ENCODE peak calls at places on chromosome 16, in five cellular contexts. One of them, this sample, is unnamed.
A peak's percentile ranks its signal among the peaks of the same experiment; 100 is the strongest.

GRCh38 chr16:4314532-4315184 is 1.2 kb upstream of the GLIS2 start:
- DNase-seq in prostate gland: no peak
- DNase-seq in effector memory CD4-positive, alpha-beta T cell: no peak
- DNase-seq in pancreas: peak; percentile 67
- DNase-seq in esophagus squamous epithelium: no peak
- DNase-seq in this sample: no peak

GRCh38 chr16:53546988-53547391 is 44.0 kb upstream of the AKTIP start:
- DNase-seq in prostate gland: no peak
- DNase-seq in effector memory CD4-positive, alpha-beta T cell: no peak
- DNase-seq in pancreas: no peak
- DNase-seq in esophagus squamous epithelium: no peak
- DNase-seq in this sample: no peak

GRCh38 chr16:55494994-55495421 is 13.9 kb upstream of the LPCAT2 start:
- DNase-seq in prostate gland: no peak
- DNase-seq in effector memory CD4-positive, alpha-beta T cell: no peak
- DNase-seq in pancreas: no peak
- DNase-seq in esophagus squamous epithelium: no peak
- DNase-seq in this sample: no peak

GRCh38 chr16:56547120-56547948 is 17.5 kb upstream of the MT4 start:
- DNase-seq in prostate gland: peak; percentile 24
- DNase-seq in effector memory CD4-positive, alpha-beta T cell: no peak
- DNase-seq in pancreas: no peak
- DNase-seq in esophagus squamous epithelium: no peak
- DNase-seq in this sample: no peak

GRCh38 chr16:31354394-31355291 is at the start of gene ITGAX:
- DNase-seq in prostate gland: no peak
- DNase-seq in effector memory CD4-positive, alpha-beta T cell: no peak
- DNase-seq in pancreas: no peak
- DNase-seq in esophagus squamous epithelium: no peak
- DNase-seq in this sample: no peak

GRCh38 chr16:2815299-2815771 is 1.7 kb upstream of the PRSS21 start:
- DNase-seq in prostate gland: no peak
- DNase-seq in effector memory CD4-positive, alpha-beta T cell: no peak
- DNase-seq in pancreas: no peak
- DNase-seq in esophagus squamous epithelium: no peak
- DNase-seq in this sample: no peak

GRCh38 chr16:80936410-80936809 is 70.3 kb downstream of the CMC2 start:
- DNase-seq in prostate gland: no peak
- DNase-seq in effector memory CD4-positive, alpha-beta T cell: no peak
- DNase-seq in pancreas: no peak
- DNase-seq in esophagus squamous epithelium: no peak
- DNase-seq in this sample: no peak

GRCh38 chr16:85031451-85031850 is 3.9 kb downstream of the KIAA0513 start:
- DNase-seq in prostate gland: no peak
- DNase-seq in effector memory CD4-positive, alpha-beta T cell: no peak
- DNase-seq in pancreas: peak; percentile 20
- DNase-seq in esophagus squamous epithelium: no peak
- DNase-seq in this sample: no peak

GRCh38 chr16:15807603-15808009 is 49.2 kb downstream of the MYH11 start:
- DNase-seq in prostate gland: no peak
- DNase-seq in effector memory CD4-positive, alpha-beta T cell: no peak
- DNase-seq in pancreas: no peak
- DNase-seq in esophagus squamous epithelium: no peak
- DNase-seq in this sample: no peak

GRCh38 chr16:23962001-23962400 is 126.2 kb downstream of the PRKCB start:
- DNase-seq in prostate gland: no peak
- DNase-seq in effector memory CD4-positive, alpha-beta T cell: no peak
- DNase-seq in pancreas: no peak
- DNase-seq in esophagus squamous epithelium: no peak
- DNase-seq in this sample: no peak

GRCh38 chr16:22890976-22891375 is 77.0 kb downstream of the HS3ST2 start:
- DNase-seq in prostate gland: no peak
- DNase-seq in effector memory CD4-positive, alpha-beta T cell: no peak
- DNase-seq in pancreas: no peak
- DNase-seq in esophagus squamous epithelium: no peak
- DNase-seq in this sample: no peak

GRCh38 chr16:19884611-19885455 is at the start of gene GPRC5B:
- DNase-seq in prostate gland: peak; percentile 43
- DNase-seq in effector memory CD4-positive, alpha-beta T cell: peak; percentile 35
- DNase-seq in pancreas: peak; percentile 72
- DNase-seq in esophagus squamous epithelium: no peak
- DNase-seq in this sample: peak; percentile 57

GRCh38 chr16:78659668-78660217 is 560.3 kb downstream of the WWOX start:
- DNase-seq in prostate gland: no peak
- DNase-seq in effector memory CD4-positive, alpha-beta T cell: no peak
- DNase-seq in pancreas: no peak
- DNase-seq in esophagus squamous epithelium: no peak
- DNase-seq in this sample: no peak

GRCh38 chr16:15466131-15466530 is 31.7 kb downstream of the BMERB1 start:
- DNase-seq in prostate gland: no peak
- DNase-seq in effector memory CD4-positive, alpha-beta T cell: no peak
- DNase-seq in pancreas: no peak
- DNase-seq in esophagus squamous epithelium: no peak
- DNase-seq in this sample: no peak

GRCh38 chr16:84884311-84885023 is 64.7 kb downstream of the CRISPLD2 start:
- DNase-seq in prostate gland: peak; percentile 44
- DNase-seq in effector memory CD4-positive, alpha-beta T cell: no peak
- DNase-seq in pancreas: peak; percentile 34
- DNase-seq in esophagus squamous epithelium: no peak
- DNase-seq in this sample: no peak

GRCh38 chr16:83245061-83245460 is 562.7 kb upstream of the HSBP1 start:
- DNase-seq in prostate gland: no peak
- DNase-seq in effector memory CD4-positive, alpha-beta T cell: no peak
- DNase-seq in pancreas: no peak
- DNase-seq in esophagus squamous epithelium: no peak
- DNase-seq in this sample: no peak

GRCh38 chr16:88687676-88688012 is 1.3 kb upstream of the SNAI3 start:
- DNase-seq in prostate gland: no peak
- DNase-seq in effector memory CD4-positive, alpha-beta T cell: no peak
- DNase-seq in pancreas: no peak
- DNase-seq in esophagus squamous epithelium: no peak
- DNase-seq in this sample: no peak

GRCh38 chr16:85717393-85718152 is 28.8 kb upstream of the GINS2 start:
- DNase-seq in prostate gland: peak; percentile 67
- DNase-seq in effector memory CD4-positive, alpha-beta T cell: peak; percentile 15
- DNase-seq in pancreas: peak; percentile 71
- DNase-seq in esophagus squamous epithelium: no peak
- DNase-seq in this sample: peak; percentile 19

GRCh38 chr16:2008631-2009301 is 855 bp downstream of the ZNF598 start:
- DNase-seq in prostate gland: no peak
- DNase-seq in effector memory CD4-positive, alpha-beta T cell: no peak
- DNase-seq in pancreas: peak; percentile 59
- DNase-seq in esophagus squamous epithelium: no peak
- DNase-seq in this sample: no peak

GRCh38 chr16:88385831-88386815 is 3.4 kb downstream of the ZNF469 start:
- DNase-seq in prostate gland: no peak
- DNase-seq in effector memory CD4-positive, alpha-beta T cell: no peak
- DNase-seq in pancreas: peak; percentile 15
- DNase-seq in esophagus squamous epithelium: no peak
- DNase-seq in this sample: no peak

GRCh38 chr16:75762746-75763145 is 36.5 kb upstream of the CPHXL start:
- DNase-seq in prostate gland: no peak
- DNase-seq in effector memory CD4-positive, alpha-beta T cell: no peak
- DNase-seq in pancreas: no peak
- DNase-seq in esophagus squamous epithelium: no peak
- DNase-seq in this sample: no peak

GRCh38 chr16:2482181-2483107 is 7.5 kb downstream of the TBC1D24 start:
- DNase-seq in prostate gland: peak; percentile 66
- DNase-seq in effector memory CD4-positive, alpha-beta T cell: no peak
- DNase-seq in pancreas: peak; percentile 72
- DNase-seq in esophagus squamous epithelium: no peak
- DNase-seq in this sample: no peak

GRCh38 chr16:89300311-89300975 is 82.9 kb downstream of the ZNF778 start:
- DNase-seq in prostate gland: peak; percentile 30
- DNase-seq in effector memory CD4-positive, alpha-beta T cell: no peak
- DNase-seq in pancreas: peak; percentile 75
- DNase-seq in esophagus squamous epithelium: no peak
- DNase-seq in this sample: no peak

GRCh38 chr16:35562919-35563318 is 2103.5 kb downstream of the TP53TG3F start:
- DNase-seq in prostate gland: no peak
- DNase-seq in effector memory CD4-positive, alpha-beta T cell: no peak
- DNase-seq in pancreas: no peak
- DNase-seq in esophagus squamous epithelium: no peak
- DNase-seq in this sample: no peak

GRCh38 chr16:35560637-35560984 is 2101.2 kb downstream of the TP53TG3F start:
- DNase-seq in prostate gland: no peak
- DNase-seq in effector memory CD4-positive, alpha-beta T cell: no peak
- DNase-seq in pancreas: no peak
- DNase-seq in esophagus squamous epithelium: no peak
- DNase-seq in this sample: no peak

GRCh38 chr16:35564148-35564547 is 2104.7 kb downstream of the TP53TG3F start:
- DNase-seq in prostate gland: no peak
- DNase-seq in effector memory CD4-positive, alpha-beta T cell: no peak
- DNase-seq in pancreas: no peak
- DNase-seq in esophagus squamous epithelium: no peak
- DNase-seq in this sample: no peak

GRCh38 chr16:35561346-35561745 is 2101.9 kb downstream of the TP53TG3F start:
- DNase-seq in prostate gland: no peak
- DNase-seq in effector memory CD4-positive, alpha-beta T cell: no peak
- DNase-seq in pancreas: no peak
- DNase-seq in esophagus squamous epithelium: no peak
- DNase-seq in this sample: no peak

GRCh38 chr16:35562471-35562870 is 2103.1 kb downstream of the TP53TG3F start:
- DNase-seq in prostate gland: no peak
- DNase-seq in effector memory CD4-positive, alpha-beta T cell: no peak
- DNase-seq in pancreas: no peak
- DNase-seq in esophagus squamous epithelium: no peak
- DNase-seq in this sample: no peak
- H3K9me3 ChIP-seq in prostate gland: no peaks in the 10 kb centered on the region
- H3K9me3 ChIP-seq in effector memory CD4-positive, alpha-beta T cell: no peaks in the 10 kb centered on the region
- H3K9me3 ChIP-seq in pancreas: no peaks in the 10 kb centered on the region
- H3K9me3 ChIP-seq in esophagus squamous epithelium: no peaks in the 10 kb centered on the region
- H3K9me3 ChIP-seq in this sample: peaks cover 4% of the 10 kb centered on the region

DNA sequence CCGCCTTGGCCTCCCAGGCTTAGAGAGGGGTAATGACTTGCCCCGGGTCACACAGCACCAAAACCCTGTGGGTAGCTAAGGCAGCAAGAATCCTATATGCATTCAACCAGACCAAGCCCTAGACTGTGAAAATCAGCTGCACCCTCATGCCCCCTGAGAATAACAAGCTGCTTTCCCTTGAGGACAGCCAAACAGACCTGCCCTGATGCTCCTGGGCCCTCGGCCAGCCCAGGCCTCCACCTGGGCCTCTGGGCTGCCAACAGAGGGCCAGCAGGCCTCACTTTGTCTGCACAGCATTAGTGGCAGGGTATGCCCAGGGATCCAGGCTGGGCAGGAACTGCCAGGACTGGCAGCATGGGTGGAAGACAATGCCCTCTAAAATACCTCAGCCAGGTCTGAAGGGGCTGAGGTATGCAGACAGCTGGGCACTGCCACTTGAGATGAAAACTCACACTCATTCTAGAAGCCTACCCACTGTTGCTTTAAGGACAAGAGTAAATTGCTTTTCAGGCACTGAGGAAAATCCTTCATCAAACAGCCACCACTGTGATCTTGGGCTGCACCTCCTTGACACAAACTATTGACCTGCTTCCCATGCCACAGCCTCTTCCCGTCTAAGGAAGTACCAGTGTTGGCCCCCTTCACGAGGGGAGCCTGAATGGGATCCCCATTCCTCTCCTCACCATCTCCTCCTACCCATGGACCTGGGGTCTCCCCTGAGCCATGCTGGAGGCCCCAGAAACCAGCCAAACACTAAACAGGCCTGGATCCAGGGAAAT is 8.8 kb downstream of the ST3GAL2 start:
- DNase-seq in prostate gland: no peak
- DNase-seq in effector memory CD4-positive, alpha-beta T cell: no peak
- DNase-seq in pancreas: no peak
- DNase-seq in esophagus squamous epithelium: no peak
- DNase-seq in this sample: no peak
- H3K9me3 ChIP-seq in prostate gland: no peaks in the 10 kb centered on the region
- H3K9me3 ChIP-seq in effector memory CD4-positive, alpha-beta T cell: no peaks in the 10 kb centered on the region
- H3K9me3 ChIP-seq in pancreas: no peaks in the 10 kb centered on the region
- H3K9me3 ChIP-seq in esophagus squamous epithelium: no peaks in the 10 kb centered on the region
- H3K9me3 ChIP-seq in this sample: no peaks in the 10 kb centered on the region

GRCh38 chr16:35182943-35183550 is 1723.6 kb downstream of the TP53TG3F start:
- DNase-seq in prostate gland: no peak
- DNase-seq in effector memory CD4-positive, alpha-beta T cell: no peak
- DNase-seq in pancreas: no peak
- DNase-seq in esophagus squamous epithelium: no peak
- DNase-seq in this sample: no peak

GRCh38 chr16:35181422-35182030 is 1722.1 kb downstream of the TP53TG3F start:
- DNase-seq in prostate gland: no peak
- DNase-seq in effector memory CD4-positive, alpha-beta T cell: no peak
- DNase-seq in pancreas: no peak
- DNase-seq in esophagus squamous epithelium: no peak
- DNase-seq in this sample: no peak

GRCh38 chr16:35184356-35184870 is 1725.0 kb downstream of the TP53TG3F start:
- DNase-seq in prostate gland: no peak
- DNase-seq in effector memory CD4-positive, alpha-beta T cell: no peak
- DNase-seq in pancreas: no peak
- DNase-seq in esophagus squamous epithelium: no peak
- DNase-seq in this sample: no peak

GRCh38 chr16:35182043-35182677 is 1722.7 kb downstream of the TP53TG3F start:
- DNase-seq in prostate gland: no peak
- DNase-seq in effector memory CD4-positive, alpha-beta T cell: no peak
- DNase-seq in pancreas: no peak
- DNase-seq in esophagus squamous epithelium: no peak
- DNase-seq in this sample: no peak

DNA sequence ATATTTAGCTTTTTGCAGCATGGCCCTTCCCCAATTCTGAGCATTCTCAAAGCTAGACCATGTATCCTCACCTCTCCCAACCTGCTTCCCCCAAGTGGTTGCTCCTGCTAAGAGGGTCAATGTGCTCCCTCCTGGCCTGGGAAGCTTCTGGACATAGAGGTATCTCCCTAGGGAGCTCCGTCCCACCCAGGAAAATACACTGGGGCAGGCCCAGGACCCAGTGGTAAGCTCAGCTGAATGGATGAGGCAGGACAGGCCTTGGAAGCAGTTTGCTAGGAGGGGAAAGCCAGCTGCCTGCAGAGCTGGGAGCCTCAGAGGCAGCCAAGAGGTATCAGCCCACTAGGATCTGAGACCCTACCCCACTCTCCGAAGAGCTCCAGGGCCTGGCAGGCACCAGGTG is 1721.6 kb downstream of the TP53TG3F start:
- DNase-seq in prostate gland: no peak
- DNase-seq in effector memory CD4-positive, alpha-beta T cell: no peak
- DNase-seq in pancreas: no peak
- DNase-seq in esophagus squamous epithelium: no peak
- DNase-seq in this sample: no peak
- H3K9me3 ChIP-seq in prostate gland: no peaks in the 10 kb centered on the region
- H3K9me3 ChIP-seq in effector memory CD4-positive, alpha-beta T cell: peaks cover 4% of the 10 kb centered on the region
- H3K9me3 ChIP-seq in pancreas: no peaks in the 10 kb centered on the region
- H3K9me3 ChIP-seq in esophagus squamous epithelium: no peaks in the 10 kb centered on the region
- H3K9me3 ChIP-seq in this sample: no peaks in the 10 kb centered on the region

GRCh38 chr16:472199-472504 is 46.7 kb downstream of the RAB11FIP3 start:
- DNase-seq in prostate gland: no peak
- DNase-seq in effector memory CD4-positive, alpha-beta T cell: no peak
- DNase-seq in pancreas: no peak
- DNase-seq in esophagus squamous epithelium: no peak
- DNase-seq in this sample: no peak
- H3K9me3 ChIP-seq in prostate gland: no peaks in the 10 kb centered on the region
- H3K9me3 ChIP-seq in effector memory CD4-positive, alpha-beta T cell: no peaks in the 10 kb centered on the region
- H3K9me3 ChIP-seq in pancreas: no peaks in the 10 kb centered on the region
- H3K9me3 ChIP-seq in esophagus squamous epithelium: no peaks in the 10 kb centered on the region
- H3K9me3 ChIP-seq in this sample: no peaks in the 10 kb centered on the region

This sample was measured in T-helper 17 cell.